ENCODE peak calls at places on chromosomes 3 and 15, in seven cellular contexts. A is body of pancreas; X is right cardiac atrium; F is cardiac fibroblast; H is fibroblast of villous mesenchyme; Z is A549; G is CD8-positive, alpha-beta T cell. B is an unnamed sample.

GRCh38 chr3:74353039-74353438 is 261.4 kb downstream of the CNTN3 start:
- DNase-seq in X (no peak), G (no peak), H (no peak), A (no peak), Z (peak), F (peak), B (no peak)

GRCh38 chr3:27943106-27943505 is 221.0 kb upstream of the EOMES start:
- DNase-seq in Z (peak), A (no peak), F (peak), H (no peak), X (peak), G (no peak), B (no peak)

GRCh38 chr3:118886708-118887107 is 147.9 kb downstream of the IGSF11 start:
- DNase-seq in A (no peak), F (no peak), X (no peak), Z (no peak), G (no peak), H (no peak), B (no peak)

GRCh38 chr3:127363171-127363570 is 75.3 kb upstream of the PRR20G start:
- DNase-seq in A (no peak), F (no peak), H (no peak), Z (no peak), G (no peak), X (no peak), B (no peak)

GRCh38 chr3:119297169-119297568 is 3.0 kb downstream of the ARHGAP31 start:
- DNase-seq in G (no peak), X (peak), F (peak), Z (no peak), A (no peak), H (no peak), B (peak)

GRCh38 chr3:46519952-46520351 is 22.2 kb downstream of the RTP3 start:
- DNase-seq in A (no peak), G (no peak), Z (no peak), H (no peak), X (no peak), F (no peak), B (no peak)

GRCh38 chr3:125437631-125438435 is 62.7 kb upstream of the ZNF148 start:
- DNase-seq in H (peak), A (peak), F (peak), X (peak), Z (peak), G (peak), B (peak)

GRCh38 chr3:169112153-169112892 is 551.2 kb downstream of the MECOM start:
- DNase-seq in A (no peak), X (no peak), F (peak), G (no peak), Z (no peak), H (peak), B (no peak)

GRCh38 chr3:88433572-88433971 is 283.8 kb downstream of the C3orf38 start:
- DNase-seq in F (no peak), X (no peak), Z (no peak), H (no peak), A (no peak), G (no peak), B (no peak)

GRCh38 chr15:52803543-52804306 is 13.6 kb upstream of the ONECUT1 start:
- DNase-seq in Z (no peak), X (no peak), F (no peak), G (no peak), H (no peak), A (no peak), B (no peak)
- H3K4me3 ChIP-seq in Z (no peak), X (peak), F (no peak), G (no peak), H (no peak), A (no peak), B (no peak)

GRCh38 chr15:49438970-49439631 is 16.1 kb downstream of the FGF7 start:
- DNase-seq in F (no peak), Z (no peak), X (peak), A (no peak), G (no peak), H (peak), B (peak)

GRCh38 chr15:49436786-49437185 is 13.7 kb downstream of the FGF7 start:
- DNase-seq in Z (no peak), X (no peak), G (no peak), F (no peak), A (no peak), H (no peak), B (no peak)

GRCh38 chr15:49439678-49440375 is 16.8 kb downstream of the FGF7 start:
- DNase-seq in F (no peak), G (no peak), H (no peak), Z (no peak), A (no peak), X (no peak), B (no peak)

DNA sequence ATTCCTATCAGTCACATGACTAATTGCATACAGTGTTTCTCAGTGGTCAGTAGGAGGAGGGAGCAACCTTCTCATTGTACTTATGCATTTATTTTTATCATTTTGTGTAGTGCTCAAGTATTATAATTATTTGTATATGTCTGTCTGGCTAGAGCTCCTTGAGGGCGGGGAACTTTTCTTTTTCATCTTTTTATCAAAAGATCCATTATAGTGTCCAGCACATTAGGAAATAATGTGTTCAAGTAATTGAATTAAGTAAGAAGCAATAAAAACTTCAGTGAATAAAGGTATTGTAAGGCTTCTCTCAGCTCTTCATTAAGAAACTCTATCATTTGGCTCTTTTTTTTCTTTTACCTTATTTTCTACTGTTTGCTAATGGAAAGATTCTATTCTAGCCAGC is 18.8 kb downstream of the FGF7 start:
- DNase-seq in G (no peak), A (no peak), F (no peak), X (no peak), Z (no peak), H (no peak), B (no peak)
- H3K4me3 ChIP-seq in G (no peak), A (no peak), F (no peak), X (no peak), Z (no peak), H (no peak), B (no peak)

DNA sequence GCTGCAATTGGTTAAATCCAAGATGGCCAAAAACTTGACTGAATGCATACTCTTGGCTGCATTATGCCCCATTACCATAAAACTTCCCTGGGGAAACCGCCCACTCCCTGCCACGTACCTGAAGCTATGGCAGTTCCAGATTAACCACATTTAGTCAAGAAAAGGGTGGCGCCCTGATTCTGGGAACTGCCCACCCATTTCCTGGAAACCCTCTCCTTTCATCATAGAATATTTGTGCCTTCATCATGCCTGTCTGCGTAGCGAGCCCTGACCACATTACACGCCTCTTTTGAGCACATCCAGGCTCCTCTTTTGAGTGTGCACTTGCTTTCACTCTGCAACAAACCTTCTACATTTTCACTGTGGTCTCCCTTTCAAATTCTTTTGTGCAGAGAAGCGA is 5.2 kb downstream of the LINS1 start:
- DNase-seq in A (no peak), F (peak), H (peak), Z (no peak), X (peak), G (peak), B (peak)
- H3K4me3 ChIP-seq in A (no peak), F (no peak), H (no peak), Z (no peak), X (no peak), G (peak), B (no peak)

GRCh38 chr3:13878711-13879101 is 1.2 kb downstream of the WNT7A start:
- DNase-seq in F (no peak), X (no peak), Z (no peak), H (no peak), A (no peak), G (no peak), B (no peak)

GRCh38 chr3:13879102-13879945 is 547 bp downstream of the WNT7A start:
- DNase-seq in Z (no peak), F (no peak), H (no peak), A (peak), X (peak), G (no peak), B (peak)

GRCh38 chr3:13880811-13881156 is 913 bp upstream of the WNT7A start:
- DNase-seq in F (no peak), X (no peak), G (no peak), H (no peak), A (no peak), Z (no peak), B (no peak)

GRCh38 chr3:13881536-13882410 is 1.9 kb upstream of the WNT7A start:
- DNase-seq in A (no peak), H (no peak), Z (no peak), F (no peak), X (no peak), G (no peak), B (no peak)

DNA sequence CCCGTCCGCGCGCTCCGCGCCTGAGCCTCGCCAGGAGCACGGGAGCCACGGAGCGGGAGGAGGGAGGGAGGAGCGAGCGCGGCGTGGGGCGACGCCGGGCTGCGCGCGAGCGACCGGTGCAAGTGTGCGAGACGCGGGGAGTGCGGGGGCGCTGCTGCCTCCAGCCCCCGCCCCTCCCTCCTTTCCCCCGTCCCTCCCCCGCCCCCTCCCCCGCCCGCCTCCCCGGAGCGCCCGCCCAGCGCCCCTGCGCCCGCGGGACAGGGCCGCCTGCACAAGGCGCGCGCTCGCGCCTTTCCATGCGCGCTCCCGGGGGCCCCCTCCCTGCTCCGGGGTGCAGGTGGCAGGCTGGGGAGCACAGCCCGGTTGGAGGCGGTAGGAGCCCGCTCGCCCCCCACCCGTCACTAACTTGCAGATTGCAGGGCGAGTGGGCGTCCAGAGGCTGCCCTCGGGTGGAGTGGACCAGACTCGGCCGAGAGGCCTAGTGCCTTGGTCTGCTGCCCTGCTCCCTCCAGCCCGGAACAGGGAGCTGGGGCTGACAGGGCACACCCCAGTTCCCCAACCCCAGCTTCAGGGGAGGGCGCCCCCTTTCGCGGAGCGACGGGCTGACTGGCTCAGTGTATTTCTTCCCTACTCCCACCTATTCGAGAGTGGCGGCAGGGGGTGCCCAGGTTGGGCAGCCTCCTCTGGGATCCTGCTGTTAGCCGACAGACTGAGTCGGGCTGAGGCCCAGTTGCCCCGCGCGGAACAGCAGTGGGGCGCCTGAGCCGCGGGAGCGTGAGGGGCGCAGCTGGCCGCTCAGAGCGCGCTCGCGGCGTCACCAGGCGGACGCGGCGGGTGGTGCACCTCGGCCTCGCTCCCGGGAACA is at the start of gene WNT7A:
- DNase-seq in A (peak), H (no peak), G (peak), X (peak), F (no peak), Z (peak), B (no peak)
- H3K4me3 ChIP-seq in A (no peak), H (no peak), G (peak), X (peak), F (no peak), Z (peak), B (no peak)